ENCODE peak calls at places on chromosomes 6 and 20, in five cellular contexts. W, K, Z, J and P are unnamed samples.

GRCh38 chr20:51573576-51574243 is 31.2 kb upstream of the NFATC2 start:
- DNase-seq in Z (no peak), W (no peak), J (no peak), K (no peak), P (no peak)

GRCh38 chr20:34557936-34558319 is 590 bp upstream of the MAP1LC3A start:
- DNase-seq in K (no peak), J (no peak), W (no peak), Z (no peak), P (no peak)

GRCh38 chr6:100088009-100088408 is 94.0 kb upstream of the MCHR2 start:
- DNase-seq in J (no peak), Z (no peak), K (no peak), W (no peak), P (no peak)

GRCh38 chr6:21804941-21805610 is 211.5 kb downstream of the SOX4 start:
- DNase-seq in W (no peak), Z (no peak), J (no peak), K (no peak), P (no peak)

GRCh38 chr6:56954389-56955170 is at the start of gene BEND6:
- DNase-seq in K (no peak), J (peak; percentile 71), W (peak; percentile 90), Z (peak; percentile 28), P (peak; percentile 67)

GRCh38 chr20:35750611-35751010 is 8.6 kb upstream of the RBM39 start:
- DNase-seq in K (no peak), J (no peak), W (no peak), Z (no peak), P (no peak)

GRCh38 chr6:134634952-134635351 is 314.9 kb downstream of the ALDH8A1 start:
- DNase-seq in Z (no peak), W (no peak), J (no peak), K (no peak), P (no peak)

GRCh38 chr20:47306755-47307370 is 49.6 kb downstream of the ZMYND8 start:
- DNase-seq in Z (no peak), W (no peak), J (no peak), K (no peak), P (no peak)

GRCh38 chr20:62685781-62686555 is 22.7 kb upstream of the NTSR1 start:
- DNase-seq in W (peak; percentile 54), Z (peak; percentile 24), J (no peak), K (no peak), P (no peak)

GRCh38 chr6:129672883-129673631 is 36.9 kb downstream of the ARHGAP18 start:
- DNase-seq in J (no peak), Z (peak; percentile 55), W (no peak), K (peak; percentile 60), P (no peak)

DNA sequence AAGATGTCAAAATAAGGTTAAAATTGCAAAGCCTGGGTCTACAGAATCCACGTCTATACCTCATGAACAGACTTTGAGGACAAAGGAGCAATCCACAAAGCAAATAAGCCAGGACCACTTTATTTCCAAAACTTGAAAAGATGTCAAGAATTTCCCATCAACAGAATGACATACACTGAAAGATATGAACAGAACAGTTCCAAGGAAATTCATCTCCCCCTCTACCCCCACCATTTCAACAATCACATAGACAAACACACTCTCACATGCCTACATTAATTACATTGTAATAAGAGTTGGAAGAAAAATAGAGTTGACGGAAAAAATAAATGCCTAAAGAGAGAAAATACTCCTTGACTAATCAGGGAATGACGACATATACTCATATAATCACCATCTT is 45.2 kb upstream of the NHSL1 start:
- DNase-seq in W (no peak), Z (no peak), J (no peak), K (no peak), P (no peak)
- TF ChIP-seq CREB1 in W (no peak), Z (no peak), J (no peak), K (no peak), P (no peak)

DNA sequence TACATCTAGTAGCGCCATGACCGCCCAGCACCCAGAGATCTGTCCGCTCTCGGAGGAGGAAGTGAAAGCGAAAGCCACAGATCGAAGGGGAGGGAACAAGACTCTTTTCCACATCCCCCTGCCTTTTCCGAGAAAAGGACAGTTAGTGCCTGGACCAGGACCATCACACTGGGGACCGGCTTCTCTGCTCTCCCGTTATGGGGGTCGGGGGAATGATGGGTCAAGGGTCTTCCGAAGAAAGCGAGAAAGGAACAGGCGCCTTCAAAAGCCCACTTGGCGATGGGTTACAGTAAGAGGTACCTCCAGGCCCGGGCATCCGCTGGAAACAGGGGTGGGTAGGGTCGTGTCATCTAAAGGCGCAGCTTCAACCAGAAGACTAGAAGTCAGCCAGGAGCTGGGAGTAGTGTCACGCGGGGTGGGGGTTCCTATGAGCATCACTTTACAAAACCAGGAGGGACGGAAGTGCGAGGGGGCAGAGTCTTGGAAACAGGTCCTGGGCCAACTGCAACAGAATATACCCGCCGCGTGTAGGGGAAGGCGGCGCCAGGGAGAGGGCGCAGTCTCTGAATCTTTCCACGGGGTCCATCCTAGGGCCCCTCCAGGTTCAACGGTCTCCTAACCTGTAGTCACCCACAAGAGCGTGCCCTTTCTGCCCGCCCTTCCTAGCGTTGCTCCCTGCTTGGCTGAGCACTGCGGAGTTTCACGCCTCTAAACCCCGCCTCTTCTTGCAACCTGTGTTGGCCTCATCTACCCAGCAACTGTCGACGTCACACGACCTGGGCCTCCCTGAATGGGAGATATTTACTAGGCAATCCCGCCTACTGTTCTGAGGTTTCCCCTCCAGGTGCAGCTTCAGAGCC is at the start of gene PSMB8:
- DNase-seq in W (peak; percentile 92), Z (peak; percentile 96), J (peak; percentile 95), K (peak; percentile 98), P (peak; percentile 96)
- TF ChIP-seq USF2 in W (no peak), Z (no peak), J (no peak), K (no peak), P (peak; percentile 80)

DNA sequence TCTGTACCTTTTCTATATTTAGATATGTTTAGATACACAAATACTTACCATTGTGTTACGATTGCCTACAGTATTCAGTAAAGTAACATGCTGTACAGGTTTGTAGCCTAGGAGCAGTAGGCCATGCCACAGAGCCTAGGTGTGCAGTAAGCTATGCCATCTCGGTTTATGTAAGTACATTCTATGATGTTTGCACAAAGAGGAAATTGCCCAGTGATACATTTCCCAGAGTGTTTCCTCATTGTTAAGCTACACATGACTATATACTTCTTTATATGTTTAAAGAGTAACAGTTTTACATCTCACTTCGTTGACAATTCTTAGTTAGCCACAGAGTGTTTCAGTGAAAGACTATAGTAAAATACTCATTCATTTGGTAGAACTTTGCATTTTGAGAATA is 51.5 kb downstream of the SLC35F1 start:
- DNase-seq in W (no peak), J (no peak), Z (no peak), K (no peak), P (no peak)
- TF ChIP-seq CREB1 in W (no peak), J (no peak), Z (no peak), K (no peak), P (no peak)

DNA sequence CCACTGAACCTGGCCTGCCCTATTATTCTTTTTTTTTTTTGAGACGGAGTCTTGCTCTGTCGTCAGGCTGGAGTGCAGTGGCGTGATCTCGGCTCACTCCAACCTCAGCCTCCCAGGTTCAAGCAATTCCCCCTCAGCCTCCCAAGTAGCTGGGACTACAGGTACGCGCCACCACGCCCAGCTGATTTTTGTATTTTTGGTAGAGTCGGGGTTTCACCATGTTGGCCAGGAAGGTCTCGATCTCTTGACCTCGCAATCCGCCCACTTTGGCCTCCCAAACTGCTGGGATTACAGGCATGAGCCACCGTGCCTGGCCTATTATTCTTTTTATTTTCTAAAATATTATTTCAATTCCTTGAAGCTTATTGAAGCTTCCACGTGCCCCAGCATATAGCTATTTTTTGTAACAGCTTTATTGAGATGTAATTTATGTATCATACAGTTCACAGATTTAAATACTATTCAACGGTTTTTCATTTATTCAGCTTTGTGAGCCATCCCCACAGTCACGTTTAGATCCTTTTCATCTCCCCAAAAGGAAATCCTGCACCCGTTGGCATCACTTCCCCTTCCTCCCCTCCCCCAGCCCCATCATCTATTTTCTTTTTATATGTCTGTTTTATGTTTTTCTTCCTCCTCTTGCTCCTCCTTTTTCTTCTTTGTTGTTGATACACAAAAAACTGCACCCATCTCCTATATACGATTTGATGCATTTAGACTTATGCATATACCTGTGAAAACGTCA is 13.5 kb upstream of the MDFI start:
- DNase-seq in Z (no peak), K (no peak), W (no peak), J (no peak), P (no peak)
- TF ChIP-seq USF2 in Z (no peak), K (no peak), W (no peak), J (no peak), P (no peak)

DNA sequence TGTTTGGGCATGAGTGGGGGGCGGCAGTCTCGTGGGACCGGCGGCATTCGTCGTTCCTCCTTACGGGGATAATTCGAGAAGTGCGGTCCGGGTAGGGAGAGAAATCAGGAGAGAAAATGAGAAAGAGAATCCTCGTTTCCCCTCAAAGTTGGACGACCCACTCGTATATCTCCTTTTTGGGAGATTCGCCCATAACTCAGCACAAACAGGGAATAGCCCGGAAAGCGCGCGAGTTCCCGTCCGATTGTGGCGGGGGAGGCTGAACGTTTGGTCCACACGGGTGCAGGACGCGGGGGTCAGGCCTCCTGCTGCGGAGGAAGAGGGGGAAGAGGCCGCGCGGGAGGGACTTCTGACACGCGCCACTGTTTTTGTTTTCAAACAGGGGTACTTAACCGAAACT is 42.4 kb downstream of the POPDC3 start:
- DNase-seq in W (no peak), J (no peak), Z (no peak), K (no peak), P (no peak)
- TF ChIP-seq CREB1 in W (no peak), J (no peak), Z (no peak), K (no peak), P (no peak)